ENCODE peak calls at places on chromosome 12, in five cellular contexts. One of them, this sample, is unnamed. For H3K4me1, the result is how much of the 10 kb centered on the place peaks cover.

GRCh38 chr12:119158004-119158776 is 20.5 kb upstream of the HSPB8 start:
- DNase-seq in lung: no peak
- DNase-seq in suprapubic skin: no peak
- DNase-seq in tibial artery: peak
- DNase-seq in heart left ventricle: no peak
- DNase-seq in this sample: no peak

GRCh38 chr12:2637371-2637770 is 157.4 kb upstream of the FKBP4 start:
- DNase-seq in lung: no peak
- DNase-seq in suprapubic skin: no peak
- DNase-seq in tibial artery: no peak
- DNase-seq in heart left ventricle: no peak
- DNase-seq in this sample: no peak

GRCh38 chr12:111393700-111394275 is 11.9 kb upstream of the SH2B3 start:
- DNase-seq in lung: peak
- DNase-seq in suprapubic skin: no peak
- DNase-seq in tibial artery: peak
- DNase-seq in heart left ventricle: peak
- DNase-seq in this sample: no peak

GRCh38 chr12:124621296-124621660 is 53.9 kb upstream of the NCOR2 start:
- DNase-seq in lung: peak
- DNase-seq in suprapubic skin: peak
- DNase-seq in tibial artery: peak
- DNase-seq in heart left ventricle: peak
- DNase-seq in this sample: no peak

GRCh38 chr12:75270157-75270556 is 60.0 kb downstream of the CAPS2 start:
- DNase-seq in lung: no peak
- DNase-seq in suprapubic skin: no peak
- DNase-seq in tibial artery: no peak
- DNase-seq in heart left ventricle: no peak
- DNase-seq in this sample: no peak

GRCh38 chr12:47549258-47549657 is 156.6 kb downstream of the RPAP3 start:
- DNase-seq in lung: no peak
- DNase-seq in suprapubic skin: no peak
- DNase-seq in tibial artery: no peak
- DNase-seq in heart left ventricle: no peak
- DNase-seq in this sample: no peak

GRCh38 chr12:11894890-11895289 is 175.8 kb upstream of the BCL2L14 start:
- DNase-seq in lung: no peak
- DNase-seq in suprapubic skin: no peak
- DNase-seq in tibial artery: no peak
- DNase-seq in heart left ventricle: no peak
- DNase-seq in this sample: no peak

GRCh38 chr12:53345486-53346195 is 9.5 kb upstream of the SP7 start:
- DNase-seq in lung: no peak
- DNase-seq in suprapubic skin: no peak
- DNase-seq in tibial artery: no peak
- DNase-seq in heart left ventricle: peak
- DNase-seq in this sample: peak

GRCh38 chr12:21613931-21614330 is 9.3 kb upstream of the GYS2 start:
- DNase-seq in lung: no peak
- DNase-seq in suprapubic skin: no peak
- DNase-seq in tibial artery: no peak
- DNase-seq in heart left ventricle: no peak
- DNase-seq in this sample: no peak

GRCh38 chr12:56366948-56367347 is 4.3 kb upstream of the APOF start:
- DNase-seq in lung: no peak
- DNase-seq in suprapubic skin: no peak
- DNase-seq in tibial artery: no peak
- DNase-seq in heart left ventricle: no peak
- DNase-seq in this sample: no peak

GRCh38 chr12:43988838-43989560 is 153.1 kb downstream of the TMEM117 start:
- DNase-seq in lung: no peak
- DNase-seq in suprapubic skin: no peak
- DNase-seq in tibial artery: no peak
- DNase-seq in heart left ventricle: no peak
- DNase-seq in this sample: no peak

GRCh38 chr12:132448453-132448800 is 41.5 kb upstream of the FBRSL1 start:
- DNase-seq in lung: no peak
- DNase-seq in suprapubic skin: no peak
- DNase-seq in tibial artery: peak
- DNase-seq in heart left ventricle: no peak
- DNase-seq in this sample: no peak

GRCh38 chr12:104055686-104056388 is 5.8 kb upstream of the GLT8D2 start:
- DNase-seq in lung: peak
- DNase-seq in suprapubic skin: no peak
- DNase-seq in tibial artery: peak
- DNase-seq in heart left ventricle: peak
- DNase-seq in this sample: no peak

GRCh38 chr12:128307791-128308190 is 40.8 kb downstream of the TMEM132C start:
- DNase-seq in lung: no peak
- DNase-seq in suprapubic skin: no peak
- DNase-seq in tibial artery: no peak
- DNase-seq in heart left ventricle: no peak
- DNase-seq in this sample: no peak

GRCh38 chr12:40253936-40254335 is 29.1 kb downstream of the LRRK2 start:
- DNase-seq in lung: no peak
- DNase-seq in suprapubic skin: no peak
- DNase-seq in tibial artery: no peak
- DNase-seq in heart left ventricle: no peak
- DNase-seq in this sample: no peak

GRCh38 chr12:82530394-82530793 is 156.3 kb upstream of the TMTC2 start:
- DNase-seq in lung: no peak
- DNase-seq in suprapubic skin: no peak
- DNase-seq in tibial artery: no peak
- DNase-seq in heart left ventricle: no peak
- DNase-seq in this sample: no peak

GRCh38 chr12:11607313-11608081 is 42.0 kb upstream of the ETV6 start:
- DNase-seq in lung: no peak
- DNase-seq in suprapubic skin: no peak
- DNase-seq in tibial artery: no peak
- DNase-seq in heart left ventricle: no peak
- DNase-seq in this sample: no peak

GRCh38 chr12:93737457-93738198 is 60.5 kb downstream of the CRADD start:
- DNase-seq in lung: no peak
- DNase-seq in suprapubic skin: no peak
- DNase-seq in tibial artery: peak
- DNase-seq in heart left ventricle: no peak
- DNase-seq in this sample: no peak
- H3K4me1 ChIP-seq in lung: under half
- H3K4me1 ChIP-seq in suprapubic skin: under half
- H3K4me1 ChIP-seq in tibial artery: under half
- H3K4me1 ChIP-seq in heart left ventricle: under half
- H3K4me1 ChIP-seq in this sample: under half

GRCh38 chr12:48776956-48777355 is 11.9 kb downstream of the ADCY6 start:
- DNase-seq in lung: no peak
- DNase-seq in suprapubic skin: no peak
- DNase-seq in tibial artery: no peak
- DNase-seq in heart left ventricle: no peak
- DNase-seq in this sample: no peak
- H3K27ac ChIP-seq in lung: no peak
- H3K27ac ChIP-seq in suprapubic skin: no peak
- H3K27ac ChIP-seq in tibial artery: no peak
- H3K27ac ChIP-seq in heart left ventricle: peak
- H3K27ac ChIP-seq in this sample: no peak

DNA sequence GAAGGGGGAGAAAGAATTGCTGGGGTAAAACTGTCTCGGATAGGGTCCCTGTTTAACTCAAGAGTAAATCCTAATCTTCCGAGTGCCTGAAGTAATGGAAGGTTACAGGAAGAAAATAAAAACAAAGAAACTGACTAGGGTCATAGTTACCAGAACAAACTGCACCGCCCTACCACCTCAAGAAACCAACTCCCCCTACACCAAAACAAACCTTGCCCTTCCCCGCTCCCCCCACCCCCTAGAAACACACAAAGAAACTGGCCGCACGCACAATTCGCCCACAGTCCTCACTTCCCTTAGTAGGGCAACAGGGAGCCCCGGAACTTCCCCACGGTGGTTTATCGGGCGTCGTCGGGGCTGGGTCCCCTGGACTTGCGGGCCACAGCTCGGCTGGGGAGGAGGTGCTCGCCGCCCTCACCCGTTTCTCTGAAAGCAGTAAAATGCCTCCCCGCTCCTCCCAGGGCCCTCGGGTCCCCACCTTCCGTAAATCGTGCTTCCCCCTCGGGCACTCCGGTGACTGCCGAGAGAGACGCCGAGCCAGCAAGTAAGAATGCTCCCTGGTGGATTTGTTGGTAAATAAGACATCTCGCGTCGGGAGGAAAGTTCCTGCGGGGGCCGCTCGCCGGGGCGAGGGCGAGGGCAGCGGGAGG is 2.4 kb downstream of the SINHCAF start:
- DNase-seq in lung: no peak
- DNase-seq in suprapubic skin: peak
- DNase-seq in tibial artery: peak
- DNase-seq in heart left ventricle: no peak
- DNase-seq in this sample: peak
- H3K4me1 ChIP-seq in lung: under half
- H3K4me1 ChIP-seq in suprapubic skin: under half
- H3K4me1 ChIP-seq in tibial artery: under half
- H3K4me1 ChIP-seq in heart left ventricle: under half
- H3K4me1 ChIP-seq in this sample: under half

DNA sequence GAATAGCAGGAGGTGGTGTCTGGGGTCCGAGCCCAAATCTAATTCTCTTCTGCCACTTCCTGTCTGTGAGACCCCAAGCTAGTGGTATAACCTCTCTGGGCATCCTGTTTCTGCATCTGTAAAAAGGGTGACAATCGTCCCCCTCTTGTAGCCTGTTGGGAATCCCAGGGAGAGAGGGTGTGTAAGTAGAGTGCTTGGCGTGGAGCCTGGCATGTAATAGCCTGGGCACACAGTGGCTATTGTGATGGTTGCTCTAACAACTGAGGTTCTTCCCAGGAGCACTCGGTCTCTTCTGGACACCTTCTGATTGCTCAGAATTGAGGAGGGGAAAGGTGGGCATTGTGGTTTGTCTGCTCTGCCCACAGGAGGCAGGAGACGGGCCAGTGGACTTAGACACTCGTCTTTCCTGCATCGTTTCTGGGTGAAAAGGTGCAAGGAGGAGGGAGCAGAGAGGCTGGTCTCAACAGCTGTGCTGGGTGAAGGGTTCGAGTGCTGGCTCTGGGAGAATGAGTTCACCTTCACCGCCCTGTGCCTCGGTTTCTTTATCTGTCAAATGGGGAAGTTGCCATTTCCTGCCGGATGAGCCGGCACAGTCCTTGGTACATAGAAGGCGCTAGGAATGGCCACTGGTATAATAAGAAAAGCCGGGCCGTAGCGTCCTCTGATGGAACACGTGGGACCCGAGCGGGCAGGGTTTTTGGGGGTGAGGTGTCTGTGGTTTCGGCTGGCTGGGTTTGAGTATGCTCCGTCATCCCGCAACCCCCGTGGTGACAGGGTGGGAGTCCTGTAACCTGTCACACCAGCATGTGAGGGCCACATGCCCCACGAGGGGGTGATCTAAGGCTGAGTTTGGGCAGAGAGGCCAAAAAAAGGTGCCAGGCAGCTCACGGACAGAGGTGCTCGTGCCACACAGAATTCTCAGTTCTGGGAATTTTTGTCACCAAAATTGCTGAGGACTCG is 7.2 kb downstream of the BCL7A start:
- DNase-seq in lung: no peak
- DNase-seq in suprapubic skin: no peak
- DNase-seq in tibial artery: no peak
- DNase-seq in heart left ventricle: no peak
- DNase-seq in this sample: no peak
- H3K27ac ChIP-seq in lung: peak
- H3K27ac ChIP-seq in suprapubic skin: peak
- H3K27ac ChIP-seq in tibial artery: no peak
- H3K27ac ChIP-seq in heart left ventricle: peak
- H3K27ac ChIP-seq in this sample: no peak

This sample was measured in SJSA1.